ENCODE peak calls at places on chromosomes 7 and 10, in seven cellular contexts. S is mammary epithelial cell, F is body of pancreas, M is keratinocyte, K is cardiac fibroblast, A is fibroblast of mammary gland, Y is WTC11. N is an unnamed sample.

GRCh38 chr10:70672993-70673928 is 955 bp downstream of the ADAMTS14 start:
- DNase-seq in S (peak; percentile 64), F (no peak), M (no peak), K (peak; percentile 85), A (peak; percentile 78), Y (no peak), N (no peak)

GRCh38 chr7:47460251-47460989 is 121.5 kb downstream of the TNS3 start:
- DNase-seq in S (no peak), F (no peak), M (no peak), K (no peak), A (peak; percentile 34), Y (no peak), N (no peak)

GRCh38 chr10:3729397-3729796 is 55.6 kb downstream of the KLF6 start:
- DNase-seq in S (peak; percentile 59), F (no peak), M (no peak), K (peak; percentile 40), A (peak; percentile 47), Y (no peak), N (no peak)

GRCh38 chr7:41238851-41239331 is 464.0 kb downstream of the INHBA start:
- DNase-seq in S (peak; percentile 87), F (no peak), M (peak; percentile 69), K (no peak), A (peak; percentile 71), Y (no peak), N (no peak)

GRCh38 chr7:51029586-51030230 is 247.0 kb upstream of the GRB10 start:
- DNase-seq in S (peak; percentile 57), F (no peak), M (no peak), K (peak; percentile 79), A (peak; percentile 95), Y (no peak), N (no peak)

GRCh38 chr10:113326160-113327111 is 226.4 kb upstream of the HABP2 start:
- DNase-seq in S (peak; percentile 71), F (peak; percentile 18), M (no peak), K (peak; percentile 60), A (peak; percentile 97), Y (peak; percentile 17), N (no peak)

GRCh38 chr10:45144666-45145065 is 143.9 kb downstream of the ZNF22 start:
- DNase-seq in S (no peak), F (no peak), M (no peak), K (no peak), A (no peak), Y (no peak), N (no peak)

GRCh38 chr7:106471021-106471420 is 186.2 kb upstream of the NAMPT start:
- DNase-seq in S (no peak), F (no peak), M (no peak), K (no peak), A (no peak), Y (no peak), N (no peak)

GRCh38 chr10:124150807-124151417 is 57.5 kb upstream of the CHST15 start:
- DNase-seq in S (no peak), F (no peak), M (no peak), K (no peak), A (no peak), Y (no peak), N (no peak)

GRCh38 chr7:136179154-136179553 is 202.0 kb upstream of the MTPN start:
- DNase-seq in S (no peak), F (no peak), M (no peak), K (no peak), A (no peak), Y (no peak), N (no peak)

DNA sequence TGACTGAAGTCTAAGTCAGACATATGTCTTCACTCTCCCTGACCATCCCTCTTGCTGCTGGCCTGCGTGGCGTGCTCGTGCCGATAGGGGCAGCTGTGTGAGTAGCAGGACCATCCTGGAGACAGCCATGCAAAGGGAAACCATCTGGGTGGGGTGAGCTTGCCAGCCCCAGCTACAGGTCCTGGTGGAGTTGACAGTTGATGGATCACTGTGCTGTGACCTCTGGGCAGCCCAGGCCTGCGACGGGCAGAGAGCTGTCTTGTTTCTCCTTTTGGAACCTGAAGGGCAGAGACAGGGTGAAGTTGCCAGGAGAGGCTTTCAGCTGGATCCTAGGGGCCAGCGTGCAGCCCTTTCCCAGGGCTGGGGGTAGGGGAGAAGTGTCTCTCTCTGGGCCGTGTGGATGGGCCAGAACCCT is 44.7 kb downstream of the GRK5 start:
- DNase-seq in S (no peak), F (no peak), M (no peak), K (peak; percentile 70), A (peak; percentile 48), Y (no peak), N (no peak)
- TF ChIP-seq CTCF in S (no peak), F (no peak), M (no peak), K (peak; percentile 62), A (peak; percentile 12), Y (no peak), N (peak; percentile 16)

GRCh38 chr10:122662231-122662630 is 37.4 kb downstream of the C10orf120 start:
- DNase-seq in S (no peak), F (no peak), M (no peak), K (no peak), A (no peak), Y (no peak), N (no peak)

GRCh38 chr10:122669045-122669444 is 30.6 kb downstream of the C10orf120 start:
- DNase-seq in S (no peak), F (no peak), M (no peak), K (no peak), A (no peak), Y (no peak), N (no peak)

GRCh38 chr10:122663516-122664130 is 36.0 kb downstream of the C10orf120 start:
- DNase-seq in S (no peak), F (no peak), M (no peak), K (no peak), A (no peak), Y (no peak), N (no peak)

GRCh38 chr10:122664501-122664900 is 35.1 kb downstream of the C10orf120 start:
- DNase-seq in S (no peak), F (no peak), M (no peak), K (no peak), A (no peak), Y (no peak), N (no peak)

DNA sequence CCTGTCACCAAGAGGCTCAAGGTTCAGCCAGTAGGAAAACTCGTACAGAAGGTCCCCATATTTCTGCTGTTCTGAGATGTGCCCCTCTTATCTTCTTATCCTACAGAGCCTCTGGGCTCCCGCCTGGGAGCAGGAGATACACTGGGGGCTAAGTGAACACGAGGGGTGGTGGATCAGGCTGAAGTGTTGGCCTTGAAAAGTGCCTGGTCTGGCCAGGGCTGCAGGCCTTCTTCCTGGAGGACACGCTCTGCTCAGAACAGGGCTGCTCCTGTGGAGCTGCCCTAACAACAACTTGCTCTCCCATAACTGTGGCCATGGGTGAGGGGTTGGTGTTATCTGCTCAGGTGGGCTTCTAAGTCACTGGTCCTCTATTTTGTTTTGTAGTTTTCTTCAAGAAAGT is 33.7 kb downstream of the C10orf120 start:
- DNase-seq in S (no peak), F (no peak), M (no peak), K (no peak), A (no peak), Y (no peak), N (no peak)
- TF ChIP-seq CTCF in S (no peak), F (no peak), M (no peak), K (no peak), A (no peak), Y (no peak), N (no peak)

GRCh38 chr10:50557130-50557682 is 66.5 kb downstream of the SGMS1 start:
- DNase-seq in S (no peak), F (no peak), M (no peak), K (no peak), A (no peak), Y (no peak), N (no peak)

GRCh38 chr10:50554381-50554994 is 69.3 kb downstream of the SGMS1 start:
- DNase-seq in S (no peak), F (no peak), M (no peak), K (no peak), A (no peak), Y (peak; percentile 29), N (no peak)

GRCh38 chr10:50556238-50557120 is 67.3 kb downstream of the SGMS1 start:
- DNase-seq in S (no peak), F (no peak), M (no peak), K (no peak), A (no peak), Y (no peak), N (no peak)

GRCh38 chr10:50552771-50553535 is 70.8 kb downstream of the SGMS1 start:
- DNase-seq in S (no peak), F (peak; percentile 31), M (no peak), K (peak; percentile 42), A (peak; percentile 22), Y (no peak), N (no peak)

DNA sequence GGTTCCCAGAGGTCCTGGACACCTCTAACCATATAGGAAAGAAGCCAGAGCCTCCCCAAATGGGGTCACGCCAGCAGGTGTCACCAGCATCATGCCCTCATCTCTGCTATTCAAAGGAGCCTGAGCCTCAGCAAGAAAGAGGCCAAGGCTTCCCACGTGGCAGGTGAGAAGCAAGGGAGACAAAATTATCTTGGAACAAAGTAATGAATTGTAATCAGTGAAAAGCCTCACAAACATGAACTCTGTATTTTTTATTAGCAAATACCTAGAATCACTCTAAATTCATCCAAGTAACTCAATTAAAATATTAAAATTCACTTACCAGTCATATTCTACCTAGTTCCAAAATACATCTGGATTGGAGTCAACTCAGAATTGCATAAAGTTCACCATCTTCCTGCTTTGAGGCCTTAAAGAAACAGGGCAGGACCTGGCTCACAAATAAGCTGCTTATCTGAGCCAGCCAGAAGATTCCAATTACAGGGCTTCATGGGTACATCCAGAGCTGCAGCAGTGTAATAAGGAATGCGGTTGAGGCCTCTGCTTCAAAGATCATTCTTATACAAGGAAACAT is 68.7 kb downstream of the SGMS1 start:
- DNase-seq in S (no peak), F (no peak), M (no peak), K (peak; percentile 85), A (peak; percentile 61), Y (peak; percentile 39), N (no peak)
- TF ChIP-seq CTCF in S (no peak), F (no peak), M (peak; percentile 37), K (no peak), A (no peak), Y (no peak), N (no peak)

DNA sequence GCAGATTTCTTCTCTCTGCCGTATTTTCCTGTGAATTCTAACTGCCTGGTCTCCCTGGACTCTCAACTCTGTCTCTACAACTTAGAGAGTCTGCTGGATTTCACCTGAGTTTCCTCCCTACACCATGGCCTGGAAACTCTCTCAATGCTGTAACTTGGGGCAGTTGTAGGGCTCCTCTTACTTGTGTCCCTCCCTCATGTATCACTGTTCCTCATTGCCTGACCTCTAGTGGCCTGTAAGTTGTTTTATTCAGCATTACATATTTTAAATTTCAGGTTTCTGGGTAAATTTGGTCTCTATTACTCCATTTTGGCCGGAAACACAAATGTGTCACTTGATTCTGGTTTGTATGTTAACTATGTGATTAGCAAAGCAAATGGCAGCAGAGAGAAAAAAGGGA is 70.9 kb downstream of the DYNC1I1 start:
- DNase-seq in S (no peak), F (no peak), M (no peak), K (peak; percentile 14), A (peak; percentile 15), Y (no peak), N (no peak)
- TF ChIP-seq CTCF in S (no peak), F (no peak), M (peak; percentile 11), K (peak; percentile 11), A (no peak), Y (no peak), N (no peak)

DNA sequence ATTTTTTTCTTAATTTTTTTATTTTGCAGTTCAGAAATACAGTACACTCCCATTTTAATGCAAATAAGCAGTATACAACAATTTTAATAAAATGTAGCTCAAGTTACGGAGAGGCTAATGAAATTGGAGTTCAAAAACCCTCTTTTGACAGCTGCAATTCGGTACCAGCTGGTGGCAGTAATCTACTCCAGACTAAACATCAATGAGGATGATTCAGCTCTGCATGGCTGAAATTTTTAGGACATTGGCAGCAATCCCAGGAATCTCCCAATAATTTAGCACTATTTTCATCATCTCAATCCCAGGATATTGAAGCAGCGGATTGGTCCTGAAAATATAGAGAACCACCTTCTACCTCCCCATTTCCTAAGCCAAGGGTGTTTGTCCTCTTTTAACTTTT is 278.8 kb downstream of the CACNA2D1 start:
- DNase-seq in S (peak; percentile 6), F (no peak), M (no peak), K (peak; percentile 82), A (peak; percentile 86), Y (no peak), N (no peak)
- TF ChIP-seq CTCF in S (peak; percentile 27), F (no peak), M (peak; percentile 44), K (peak; percentile 56), A (peak; percentile 52), Y (no peak), N (no peak)